ENCODE peak calls at places on chromosome 5, in five cellular contexts. One of them, this sample, is unnamed.
A peak's percentile ranks its signal among the peaks of the same experiment; 100 is the strongest.

GRCh38 chr5:77086611-77087483 is at the start of gene ZBED3:
- DNase-seq in T-helper 17 cell: peak; percentile 22
- DNase-seq in H7: peak; percentile 81
- DNase-seq in SK-MEL-5: peak; percentile 81
- DNase-seq in GM23248: peak; percentile 82
- DNase-seq in this sample: peak; percentile 89

GRCh38 chr5:124764992-124765611 is 18.7 kb upstream of the ZNF608 start:
- DNase-seq in T-helper 17 cell: no peak
- DNase-seq in H7: no peak
- DNase-seq in SK-MEL-5: no peak
- DNase-seq in GM23248: no peak
- DNase-seq in this sample: no peak

GRCh38 chr5:16461782-16462181 is 3.8 kb downstream of the ZNF622 start:
- DNase-seq in T-helper 17 cell: no peak
- DNase-seq in H7: no peak
- DNase-seq in SK-MEL-5: peak; percentile 49
- DNase-seq in GM23248: peak; percentile 83
- DNase-seq in this sample: no peak

GRCh38 chr5:75265731-75266130 is 29.1 kb upstream of the ANKRD31 start:
- DNase-seq in T-helper 17 cell: no peak
- DNase-seq in H7: peak; percentile 58
- DNase-seq in SK-MEL-5: peak; percentile 69
- DNase-seq in GM23248: peak; percentile 55
- DNase-seq in this sample: no peak

GRCh38 chr5:55485073-55485472 is 49.7 kb downstream of the PLPP1 start:
- DNase-seq in T-helper 17 cell: no peak
- DNase-seq in H7: no peak
- DNase-seq in SK-MEL-5: no peak
- DNase-seq in GM23248: no peak
- DNase-seq in this sample: no peak

GRCh38 chr5:39547548-39548154 is 122.9 kb upstream of the DAB2 start:
- DNase-seq in T-helper 17 cell: no peak
- DNase-seq in H7: peak; percentile 23
- DNase-seq in SK-MEL-5: peak; percentile 91
- DNase-seq in GM23248: peak; percentile 84
- DNase-seq in this sample: no peak

GRCh38 chr5:152170350-152170749 is 234.7 kb downstream of the NMUR2 start:
- DNase-seq in T-helper 17 cell: no peak
- DNase-seq in H7: no peak
- DNase-seq in SK-MEL-5: no peak
- DNase-seq in GM23248: no peak
- DNase-seq in this sample: no peak

GRCh38 chr5:104800440-104801048 is 1238.0 kb upstream of the NUDT12 start:
- DNase-seq in T-helper 17 cell: no peak
- DNase-seq in H7: peak; percentile 8
- DNase-seq in SK-MEL-5: peak; percentile 74
- DNase-seq in GM23248: no peak
- DNase-seq in this sample: no peak

GRCh38 chr5:59276886-59277514 is 616.5 kb downstream of the PDE4D start:
- DNase-seq in T-helper 17 cell: no peak
- DNase-seq in H7: no peak
- DNase-seq in SK-MEL-5: peak; percentile 79
- DNase-seq in GM23248: no peak
- DNase-seq in this sample: peak; percentile 50

GRCh38 chr5:142292249-142292648 is 32.6 kb downstream of the SPRY4 start:
- DNase-seq in T-helper 17 cell: no peak
- DNase-seq in H7: no peak
- DNase-seq in SK-MEL-5: no peak
- DNase-seq in GM23248: no peak
- DNase-seq in this sample: no peak

GRCh38 chr5:28807230-28807629 is 1768.8 kb upstream of the CDH9 start:
- DNase-seq in T-helper 17 cell: no peak
- DNase-seq in H7: no peak
- DNase-seq in SK-MEL-5: no peak
- DNase-seq in GM23248: no peak
- DNase-seq in this sample: no peak

GRCh38 chr5:156388233-156388632 is 61.3 kb downstream of the SGCD start:
- DNase-seq in T-helper 17 cell: no peak
- DNase-seq in H7: no peak
- DNase-seq in SK-MEL-5: no peak
- DNase-seq in GM23248: no peak
- DNase-seq in this sample: no peak

GRCh38 chr5:113050606-113051391 is 74.2 kb downstream of the DCP2 start:
- DNase-seq in T-helper 17 cell: no peak
- DNase-seq in H7: no peak
- DNase-seq in SK-MEL-5: no peak
- DNase-seq in GM23248: peak; percentile 93
- DNase-seq in this sample: no peak

GRCh38 chr5:118999696-119000095 is 11.3 kb upstream of the DTWD2 start:
- DNase-seq in T-helper 17 cell: no peak
- DNase-seq in H7: no peak
- DNase-seq in SK-MEL-5: no peak
- DNase-seq in GM23248: no peak
- DNase-seq in this sample: no peak

GRCh38 chr5:150266807-150267408 is 22.7 kb downstream of the CAMK2A start:
- DNase-seq in T-helper 17 cell: no peak
- DNase-seq in H7: no peak
- DNase-seq in SK-MEL-5: no peak
- DNase-seq in GM23248: no peak
- DNase-seq in this sample: no peak

GRCh38 chr5:179435731-179436315 is 90.6 kb upstream of the ADAMTS2 start:
- DNase-seq in T-helper 17 cell: no peak
- DNase-seq in H7: no peak
- DNase-seq in SK-MEL-5: no peak
- DNase-seq in GM23248: no peak
- DNase-seq in this sample: peak; percentile 37

GRCh38 chr5:93384977-93385376 is 196.0 kb downstream of the NR2F1-AS1 start:
- DNase-seq in T-helper 17 cell: no peak
- DNase-seq in H7: no peak
- DNase-seq in SK-MEL-5: no peak
- DNase-seq in GM23248: no peak
- DNase-seq in this sample: no peak

GRCh38 chr5:50300878-50301277 is 140.2 kb downstream of the EMB start:
- DNase-seq in T-helper 17 cell: no peak
- DNase-seq in H7: no peak
- DNase-seq in SK-MEL-5: no peak
- DNase-seq in GM23248: no peak
- DNase-seq in this sample: no peak

GRCh38 chr5:76690704-76691469 is 25.0 kb upstream of the F2R start:
- DNase-seq in T-helper 17 cell: no peak
- DNase-seq in H7: no peak
- DNase-seq in SK-MEL-5: no peak
- DNase-seq in GM23248: peak; percentile 54
- DNase-seq in this sample: no peak

GRCh38 chr5:148805323-148806290 is 20.8 kb upstream of the ADRB2 start:
- DNase-seq in T-helper 17 cell: no peak
- DNase-seq in H7: no peak
- DNase-seq in SK-MEL-5: no peak
- DNase-seq in GM23248: peak; percentile 55
- DNase-seq in this sample: peak; percentile 74

GRCh38 chr5:132771559-132771998 is 5.5 kb downstream of the SEPTIN8 start:
- DNase-seq in T-helper 17 cell: no peak
- DNase-seq in H7: peak; percentile 66
- DNase-seq in SK-MEL-5: no peak
- DNase-seq in GM23248: peak; percentile 43
- DNase-seq in this sample: peak; percentile 98

GRCh38 chr5:103452666-103453065 is 109.9 kb downstream of the NUDT12 start:
- DNase-seq in T-helper 17 cell: no peak
- DNase-seq in H7: no peak
- DNase-seq in SK-MEL-5: no peak
- DNase-seq in GM23248: peak; percentile 77
- DNase-seq in this sample: no peak

GRCh38 chr5:122785294-122785693 is 10.4 kb downstream of the SNX2 start:
- DNase-seq in T-helper 17 cell: no peak
- DNase-seq in H7: no peak
- DNase-seq in SK-MEL-5: no peak
- DNase-seq in GM23248: no peak
- DNase-seq in this sample: no peak

GRCh38 chr5:123450641-123451421 is 27.6 kb upstream of the CEP120 start:
- DNase-seq in T-helper 17 cell: no peak
- DNase-seq in H7: no peak
- DNase-seq in SK-MEL-5: peak; percentile 16
- DNase-seq in GM23248: peak; percentile 7
- DNase-seq in this sample: no peak

GRCh38 chr5:98330871-98331270 is 442.6 kb upstream of the RGMB start:
- DNase-seq in T-helper 17 cell: no peak
- DNase-seq in H7: no peak
- DNase-seq in SK-MEL-5: no peak
- DNase-seq in GM23248: no peak
- DNase-seq in this sample: no peak

GRCh38 chr5:112205840-112206239 is 213.2 kb downstream of the EPB41L4A start:
- DNase-seq in T-helper 17 cell: no peak
- DNase-seq in H7: peak; percentile 40
- DNase-seq in SK-MEL-5: no peak
- DNase-seq in GM23248: no peak
- DNase-seq in this sample: peak; percentile 77

GRCh38 chr5:612498-613424 is 621 bp downstream of the CEP72 start:
- DNase-seq in T-helper 17 cell: no peak
- DNase-seq in H7: peak; percentile 76
- DNase-seq in SK-MEL-5: no peak
- DNase-seq in GM23248: peak; percentile 57
- DNase-seq in this sample: peak; percentile 59

GRCh38 chr5:138544171-138545134 is 1.4 kb upstream of the ETF1 start:
- DNase-seq in T-helper 17 cell: no peak
- DNase-seq in H7: no peak
- DNase-seq in SK-MEL-5: no peak
- DNase-seq in GM23248: peak; percentile 80
- DNase-seq in this sample: no peak

GRCh38 chr5:111929261-111929660 is 172.3 kb upstream of the NREP start:
- DNase-seq in T-helper 17 cell: no peak
- DNase-seq in H7: no peak
- DNase-seq in SK-MEL-5: no peak
- DNase-seq in GM23248: peak; percentile 30
- DNase-seq in this sample: no peak

GRCh38 chr5:65871182-65871581 is 55.2 kb upstream of the ERBIN start:
- DNase-seq in T-helper 17 cell: no peak
- DNase-seq in H7: no peak
- DNase-seq in SK-MEL-5: no peak
- DNase-seq in GM23248: peak; percentile 82
- DNase-seq in this sample: no peak

GRCh38 chr5:16074358-16074757 is 105.2 kb downstream of the MARCHF11 start:
- DNase-seq in T-helper 17 cell: no peak
- DNase-seq in H7: no peak
- DNase-seq in SK-MEL-5: no peak
- DNase-seq in GM23248: no peak
- DNase-seq in this sample: no peak

GRCh38 chr5:139757727-139758509 is 37.7 kb upstream of the PSD2 start:
- DNase-seq in T-helper 17 cell: no peak
- DNase-seq in H7: no peak
- DNase-seq in SK-MEL-5: peak; percentile 39
- DNase-seq in GM23248: no peak
- DNase-seq in this sample: peak; percentile 72

GRCh38 chr5:65120371-65120967 is 351.7 kb downstream of the CWC27 start:
- DNase-seq in T-helper 17 cell: no peak
- DNase-seq in H7: no peak
- DNase-seq in SK-MEL-5: no peak
- DNase-seq in GM23248: no peak
- DNase-seq in this sample: no peak

GRCh38 chr5:13843181-13843846 is 101.2 kb downstream of the DNAH5 start:
- DNase-seq in T-helper 17 cell: no peak
- DNase-seq in H7: peak; percentile 31
- DNase-seq in SK-MEL-5: no peak
- DNase-seq in GM23248: no peak
- DNase-seq in this sample: no peak

GRCh38 chr5:67815455-67816391 is 399.8 kb upstream of the PIK3R1 start:
- DNase-seq in T-helper 17 cell: no peak
- DNase-seq in H7: no peak
- DNase-seq in SK-MEL-5: peak; percentile 44
- DNase-seq in GM23248: peak; percentile 60
- DNase-seq in this sample: no peak

GRCh38 chr5:97553829-97554452 is 370.9 kb upstream of the RIOK2 start:
- DNase-seq in T-helper 17 cell: no peak
- DNase-seq in H7: no peak
- DNase-seq in SK-MEL-5: no peak
- DNase-seq in GM23248: no peak
- DNase-seq in this sample: no peak

GRCh38 chr5:138831703-138832102 is 43.4 kb downstream of the LRRTM2 start:
- DNase-seq in T-helper 17 cell: no peak
- DNase-seq in H7: no peak
- DNase-seq in SK-MEL-5: no peak
- DNase-seq in GM23248: peak; percentile 54
- DNase-seq in this sample: no peak

GRCh38 chr5:97231025-97231636 is 48.1 kb upstream of the RIOK2 start:
- DNase-seq in T-helper 17 cell: no peak
- DNase-seq in H7: peak; percentile 19
- DNase-seq in SK-MEL-5: peak; percentile 85
- DNase-seq in GM23248: peak; percentile 90
- DNase-seq in this sample: no peak

GRCh38 chr5:66281309-66281708 is 137.2 kb downstream of the SREK1 start:
- DNase-seq in T-helper 17 cell: no peak
- DNase-seq in H7: no peak
- DNase-seq in SK-MEL-5: no peak
- DNase-seq in GM23248: no peak
- DNase-seq in this sample: no peak

GRCh38 chr5:28703651-28704260 is 1665.4 kb upstream of the CDH9 start:
- DNase-seq in T-helper 17 cell: no peak
- DNase-seq in H7: no peak
- DNase-seq in SK-MEL-5: no peak
- DNase-seq in GM23248: no peak
- DNase-seq in this sample: no peak